ENCODE peak calls at places on chromosomes 6 and 20, in four cellular contexts. L is GM23248, V is activated gamma-delta T cell, S is GM12865. D is an unnamed sample.

GRCh38 chr6:69231983-69232382 is 564.8 kb downstream of the LMBRD1 start:
- DNase-seq in L (no peak), V (no peak), S (no peak), D (no peak)

GRCh38 chr6:33620584-33621395 is at the start of gene ITPR3:
- DNase-seq in V (peak), L (peak), S (peak), D (peak)

GRCh38 chr20:42612262-42612661 is 577.4 kb downstream of the PTPRT start:
- DNase-seq in V (no peak), S (no peak), L (no peak), D (no peak)

GRCh38 chr20:24382775-24383174 is 86.7 kb upstream of the SYNDIG1 start:
- DNase-seq in S (no peak), V (no peak), L (no peak), D (no peak)

GRCh38 chr6:111710439-111710838 is 104.8 kb upstream of the TRAF3IP2 start:
- DNase-seq in S (no peak), V (no peak), L (no peak), D (no peak)

GRCh38 chr20:1802385-1803215 is 92.6 kb upstream of the SIRPA start:
- DNase-seq in L (peak), S (peak), V (no peak), D (peak)

GRCh38 chr20:44911264-44911921 is 1.5 kb downstream of the PABPC1L start:
- DNase-seq in V (no peak), S (peak), L (peak), D (peak)

GRCh38 chr6:3323148-3323547 is 64.4 kb downstream of the PSMG4 start:
- DNase-seq in S (no peak), L (no peak), V (no peak), D (no peak)

GRCh38 chr20:1045860-1046418 is 43.8 kb upstream of the RSPO4 start:
- DNase-seq in V (no peak), S (no peak), L (no peak), D (no peak)

GRCh38 chr6:17144016-17144415 is 42.2 kb downstream of the STMND1 start:
- DNase-seq in V (no peak), S (no peak), L (no peak), D (no peak)

GRCh38 chr6:19999319-20000191 is 162.4 kb downstream of the ID4 start:
- DNase-seq in S (peak), V (no peak), L (peak), D (no peak)

GRCh38 chr6:47524136-47524840 is 46.7 kb downstream of the CD2AP start:
- DNase-seq in L (peak), S (no peak), V (no peak), D (no peak)

GRCh38 chr20:51091564-51092195 is 68.8 kb upstream of the KCNG1 start:
- DNase-seq in V (no peak), S (no peak), L (no peak), D (no peak)

GRCh38 chr6:140857734-140858380 is 1274.9 kb upstream of the GJE1 start:
- DNase-seq in L (peak), V (no peak), S (no peak), D (no peak)

GRCh38 chr6:118668761-118669411 is 17.5 kb upstream of the CEP85L start:
- DNase-seq in L (peak), V (no peak), S (no peak), D (no peak)